ENCODE peak calls at places on chromosome 1, in four cellular contexts. H is choroid plexus epithelial cell, W is mucosa of descending colon, L is BE2C. Q is an unnamed sample.

GRCh38 chr1:159089184-159089791 is 12.7 kb upstream of the AIM2 start:
- DNase-seq in L (no peak), H (peak; percentile 21), W (no peak), Q (peak; percentile 52)

GRCh38 chr1:200274121-200274520 is 135.7 kb downstream of the ZNF281 start:
- DNase-seq in L (no peak), H (no peak), W (no peak), Q (peak; percentile 30)

GRCh38 chr1:165109013-165109412 is 247.5 kb downstream of the LMX1A start:
- DNase-seq in W (peak; percentile 51), L (no peak), H (no peak), Q (no peak)

GRCh38 chr1:214603819-214604252 is 841 bp downstream of the CENPF start:
- DNase-seq in L (no peak), H (no peak), W (no peak), Q (peak; percentile 55)

GRCh38 chr1:196861429-196861828 is 26.4 kb upstream of the CFHR4 start:
- DNase-seq in W (no peak), L (no peak), H (no peak), Q (no peak)

GRCh38 chr1:224498574-224499170 is 64.1 kb upstream of the WDR26 start:
- DNase-seq in L (no peak), W (no peak), H (peak; percentile 73), Q (peak; percentile 96)

GRCh38 chr1:8809342-8809736 is 8.1 kb downstream of the RERE start:
- DNase-seq in H (peak; percentile 23), L (no peak), W (no peak), Q (no peak)

GRCh38 chr1:1202831-1203560 is 3.4 kb downstream of the TNFRSF18 start:
- DNase-seq in W (peak; percentile 46), L (peak; percentile 12), H (no peak), Q (no peak)

GRCh38 chr1:151574575-151575529 is 34.7 kb downstream of the TUFT1 start:
- DNase-seq in W (no peak), H (peak; percentile 61), L (no peak), Q (no peak)

GRCh38 chr1:192747942-192748341 is 60.9 kb upstream of the RGS2 start:
- DNase-seq in H (peak; percentile 57), L (no peak), W (no peak), Q (no peak)

DNA sequence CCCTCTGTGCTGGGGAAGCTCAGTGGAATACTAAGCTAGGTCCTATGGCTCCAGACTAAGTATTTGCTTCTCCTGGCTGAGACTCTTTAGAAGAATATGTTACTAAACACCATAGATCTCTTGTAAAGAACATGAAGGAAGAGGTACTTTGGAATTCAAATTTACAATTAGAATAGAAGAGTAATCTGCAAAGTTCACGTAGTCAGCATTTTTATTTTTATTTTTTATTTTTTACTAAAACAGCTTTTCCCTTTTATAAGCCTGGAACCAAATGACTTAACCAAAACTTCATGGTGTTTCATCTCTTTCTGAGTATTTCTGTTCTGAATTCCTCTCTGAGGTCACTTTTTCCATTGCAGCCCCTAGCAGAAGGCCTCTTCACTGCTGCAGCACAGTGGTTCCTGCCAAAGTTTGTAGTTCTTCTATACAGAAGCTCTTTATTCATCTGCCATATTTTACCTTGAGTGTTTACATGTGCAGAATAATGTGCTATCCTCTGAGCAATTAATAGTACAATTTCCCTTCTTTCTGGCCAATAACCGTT is 27.1 kb downstream of the TSEN15 start:
- DNase-seq in W (no peak), H (peak; percentile 26), L (no peak), Q (no peak)
- H3K4me3 ChIP-seq in W (no peak overlapping the region), H (no peak overlapping the region), L (no peak overlapping the region), Q (no peak overlapping the region)

GRCh38 chr1:110309768-110310167 is 29.4 kb upstream of the RBM15 start:
- DNase-seq in W (no peak), L (peak; percentile 21), H (peak; percentile 83), Q (no peak)

GRCh38 chr1:110308247-110308646 is 30.9 kb upstream of the RBM15 start:
- DNase-seq in L (no peak), W (no peak), H (peak; percentile 91), Q (no peak)

GRCh38 chr1:110309139-110309538 is 30.0 kb upstream of the RBM15 start:
- DNase-seq in W (no peak), L (peak; percentile 33), H (peak; percentile 45), Q (no peak)

GRCh38 chr1:110310300-110310699 is 28.9 kb upstream of the RBM15 start:
- DNase-seq in H (no peak), L (no peak), W (no peak), Q (no peak)

DNA sequence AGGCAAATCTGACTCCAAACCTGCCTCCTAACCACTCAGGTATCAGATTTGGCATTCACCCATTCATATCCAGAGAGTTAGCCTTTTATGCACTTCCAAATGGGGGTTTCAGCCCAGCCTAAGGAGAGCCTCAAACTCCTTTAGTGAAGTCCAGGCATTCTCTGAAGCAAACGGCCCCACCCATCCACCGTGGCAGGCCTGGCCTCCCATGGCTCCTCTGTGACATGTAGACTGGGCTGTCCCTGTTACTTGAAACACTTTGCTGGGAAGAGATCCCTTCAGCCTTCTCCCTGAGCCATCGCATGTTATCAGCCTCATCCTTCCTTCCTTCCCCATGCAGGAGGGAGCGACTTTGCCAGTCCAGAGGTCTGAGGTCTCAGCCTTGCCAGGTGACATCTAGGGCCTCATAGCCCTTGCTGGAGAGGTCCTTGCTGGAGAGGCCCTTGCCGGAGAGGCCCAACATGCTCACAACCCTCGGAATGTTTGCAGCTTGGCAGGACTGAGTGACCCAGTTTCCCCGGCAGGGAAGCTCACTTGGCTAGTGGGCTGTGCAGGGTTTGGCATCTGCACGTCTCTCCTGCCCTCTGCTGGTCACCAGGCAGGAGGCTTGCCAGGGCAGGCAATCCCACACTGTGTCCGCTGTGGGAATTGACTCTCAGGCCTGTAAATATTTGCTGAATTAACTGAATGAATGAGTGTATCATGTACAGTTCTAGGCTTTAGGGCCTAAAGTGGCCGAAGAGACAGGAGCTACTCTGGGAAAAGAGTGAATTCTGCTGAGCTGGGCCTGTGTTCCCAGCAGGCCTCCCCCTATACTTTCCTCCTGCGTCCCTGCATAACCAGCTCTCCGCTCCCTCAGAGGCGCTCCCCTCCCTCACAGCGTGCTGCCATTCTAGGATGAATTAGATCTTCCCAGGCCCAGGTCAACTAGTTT is 26.7 kb upstream of the RBM15 start:
- DNase-seq in W (peak; percentile 68), L (peak; percentile 86), H (peak; percentile 92), Q (peak; percentile 80)
- H3K4me3 ChIP-seq in W (no peak overlapping the region), L (no peak overlapping the region), H (no peak overlapping the region), Q (no peak overlapping the region)

GRCh38 chr1:12383786-12384185 is 154.0 kb downstream of the VPS13D start:
- DNase-seq in L (no peak), H (peak; percentile 42), W (no peak), Q (no peak)

GRCh38 chr1:12383001-12383400 is 153.2 kb downstream of the VPS13D start:
- DNase-seq in H (no peak), W (no peak), L (no peak), Q (no peak)

GRCh38 chr1:12387641-12388040 is 157.8 kb downstream of the VPS13D start:
- DNase-seq in W (no peak), H (peak; percentile 42), L (no peak), Q (peak; percentile 31)

GRCh38 chr1:12386130-12386529 is 156.3 kb downstream of the VPS13D start:
- DNase-seq in W (no peak), L (no peak), H (peak; percentile 36), Q (no peak)

GRCh38 chr1:12384836-12385456 is 155.1 kb downstream of the VPS13D start:
- DNase-seq in H (no peak), W (no peak), L (no peak), Q (no peak)
- H3K4me3 ChIP-seq in H (no peak overlapping the region), W (no peak overlapping the region), L (no peak overlapping the region), Q (no peak overlapping the region)

DNA sequence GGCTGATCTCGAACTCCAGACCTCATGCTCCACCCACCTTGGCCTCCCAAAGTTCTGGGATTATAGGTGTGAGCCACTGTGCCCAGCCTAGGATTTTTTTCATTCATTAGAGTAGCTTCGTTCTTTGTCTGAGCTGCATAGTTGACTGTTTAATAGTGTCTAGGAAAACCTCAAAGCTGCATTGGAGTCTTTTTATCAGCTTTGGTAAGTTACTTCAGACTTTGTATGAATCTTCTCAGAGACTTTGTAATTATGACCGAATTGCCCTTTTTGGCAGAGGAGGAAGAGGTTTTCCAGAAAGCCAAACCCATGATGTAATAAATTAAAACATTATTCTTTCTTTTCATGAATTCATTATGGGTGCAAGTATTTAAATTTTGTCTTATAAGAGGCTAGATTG is 5.1 kb downstream of the DNAJB4 start:
- DNase-seq in W (no peak), L (no peak), H (no peak), Q (no peak)
- H3K4me3 ChIP-seq in W (no peak overlapping the region), L (no peak overlapping the region), H (peak overlapping the region; percentile 65), Q (no peak overlapping the region)